ENCODE peak calls at places on chromosomes 13 and 19, in six cellular contexts. Z is nucleus accumbens; L is neural progenitor cell; R is kidney tubule cell; D is CD8-positive, alpha-beta memory T cell; E is posterior vena cava. N is an unnamed sample.

GRCh38 chr19:4866595-4867424 is 657 bp downstream of the PLIN3 start:
- DNase-seq in Z (no peak), L (peak; percentile 80), R (peak; percentile 42), D (peak; percentile 16), E (peak; percentile 91), N (peak; percentile 51)

GRCh38 chr13:39408512-39408911 is 194.5 kb downstream of the LHFPL6 start:
- DNase-seq in Z (no peak), L (no peak), R (no peak), D (no peak), E (no peak), N (no peak)

GRCh38 chr13:38970380-38971051 is 20.1 kb downstream of the STOML3 start:
- DNase-seq in Z (no peak), L (no peak), R (no peak), D (no peak), E (no peak), N (no peak)

GRCh38 chr13:24147570-24147963 is 13.0 kb upstream of the SPATA13 start:
- DNase-seq in Z (no peak), L (no peak), R (peak; percentile 69), D (no peak), E (no peak), N (no peak)

GRCh38 chr19:32397736-32398135 is 7.8 kb upstream of the DPY19L3 start:
- DNase-seq in Z (no peak), L (no peak), R (peak; percentile 69), D (no peak), E (no peak), N (no peak)

GRCh38 chr13:91690944-91691343 is 292.5 kb downstream of the GPC5 start:
- DNase-seq in Z (no peak), L (no peak), R (no peak), D (no peak), E (no peak), N (no peak)

GRCh38 chr13:95510950-95511349 is 41.6 kb upstream of the CLDN10 start:
- DNase-seq in Z (no peak), L (no peak), R (no peak), D (no peak), E (no peak), N (no peak)

GRCh38 chr13:29472317-29472961 is 123.0 kb downstream of the SLC7A1 start:
- DNase-seq in Z (no peak), L (peak; percentile 84), R (peak; percentile 55), D (peak; percentile 10), E (no peak), N (no peak)

GRCh38 chr19:368624-369020 is 24.0 kb upstream of the MIER2 start:
- DNase-seq in Z (no peak), L (no peak), R (no peak), D (no peak), E (peak; percentile 59), N (no peak)

GRCh38 chr19:47066376-47067214 is 18.2 kb upstream of the TMEM160 start:
- DNase-seq in Z (no peak), L (no peak), R (no peak), D (no peak), E (no peak), N (no peak)